ENCODE peak calls at places on chromosome 1, in six cellular contexts. M is mesendoderm, U is pancreas, F is OCI-LY7, H is cardiac fibroblast, E is NCI-H526. R is an unnamed sample.

GRCh38 chr1:10737268-10737624 is 59.2 kb downstream of the CASZ1 start:
- DNase-seq in H (no peak), E (no peak), M (no peak), F (no peak), U (no peak), R (no peak)

GRCh38 chr1:42815938-42816599 is 853 bp upstream of the ERMAP start:
- DNase-seq in M (peak; percentile 70), F (peak; percentile 3), U (no peak), E (no peak), H (peak; percentile 15), R (no peak)

GRCh38 chr1:17350053-17350452 is 21.9 kb upstream of the PADI6 start:
- DNase-seq in F (no peak), M (no peak), E (no peak), H (no peak), U (no peak), R (no peak)

GRCh38 chr1:56758135-56758534 is 61.1 kb downstream of the FYB2 start:
- DNase-seq in F (no peak), E (peak; percentile 4), H (no peak), U (no peak), M (peak; percentile 82), R (no peak)

GRCh38 chr1:101738475-101738874 is 258.3 kb downstream of the OLFM3 start:
- DNase-seq in F (no peak), U (no peak), E (no peak), M (no peak), H (peak; percentile 58), R (no peak)

GRCh38 chr1:240399381-240399780 is 212.6 kb downstream of the GREM2 start:
- DNase-seq in F (no peak), M (peak; percentile 82), E (no peak), H (peak; percentile 88), U (no peak), R (no peak)

GRCh38 chr1:1947493-1947892 is 28.4 kb upstream of the TMEM52 start:
- DNase-seq in U (no peak), F (no peak), E (no peak), H (no peak), M (no peak), R (no peak)

GRCh38 chr1:204633665-204634064 is 51.9 kb downstream of the LRRN2 start:
- DNase-seq in E (no peak), M (no peak), H (no peak), U (no peak), F (no peak), R (no peak)

GRCh38 chr1:188761226-188761625 is 1716.4 kb downstream of the BRINP3 start:
- DNase-seq in E (no peak), H (no peak), F (no peak), M (no peak), U (no peak), R (no peak)

GRCh38 chr1:55039342-55040082 is at the start of gene PCSK9:
- DNase-seq in U (peak; percentile 68), M (peak; percentile 72), F (no peak), E (no peak), H (peak; percentile 23), R (no peak)

GRCh38 chr1:4048921-4049320 is 148.8 kb upstream of the C1orf174 start:
- DNase-seq in U (no peak), M (no peak), F (peak; percentile 32), E (no peak), H (no peak), R (no peak)

GRCh38 chr1:235131961-235132360 is 3.3 kb upstream of the TOMM20 start:
- DNase-seq in H (no peak), E (no peak), M (no peak), F (no peak), U (no peak), R (no peak)

GRCh38 chr1:223650465-223650864 is 15.0 kb downstream of the CAPN8 start:
- DNase-seq in M (no peak), U (no peak), H (no peak), F (no peak), E (no peak), R (no peak)

GRCh38 chr1:3858231-3858981 is 1.1 kb downstream of the DFFB start:
- DNase-seq in E (no peak), U (peak; percentile 66), F (peak; percentile 51), H (peak; percentile 41), M (peak; percentile 34), R (no peak)

GRCh38 chr1:235069171-235069570 is 59.5 kb downstream of the TOMM20 start:
- DNase-seq in F (no peak), H (no peak), M (no peak), E (no peak), U (no peak), R (no peak)

GRCh38 chr1:157091668-157092273 is 7.8 kb downstream of the ETV3L start:
- DNase-seq in F (no peak), H (no peak), M (no peak), E (no peak), U (no peak), R (no peak)

GRCh38 chr1:39177641-39178040 is 26.9 kb upstream of the MACF1 start:
- DNase-seq in E (no peak), F (no peak), U (no peak), M (no peak), H (no peak), R (no peak)

GRCh38 chr1:30419831-30420230 is 303.6 kb downstream of the MATN1 start:
- DNase-seq in H (no peak), E (no peak), M (no peak), F (no peak), U (no peak), R (no peak)

GRCh38 chr1:56547977-56548376 is 31.4 kb downstream of the PLPP3 start:
- DNase-seq in U (no peak), M (no peak), E (no peak), F (no peak), H (no peak), R (no peak)

GRCh38 chr1:145926706-145927072 is 595 bp downstream of the RBM8A start:
- DNase-seq in H (no peak), E (no peak), U (no peak), F (no peak), M (no peak), R (no peak)

GRCh38 chr1:15476927-15477326 is 1.0 kb downstream of the CELA2B start:
- DNase-seq in E (peak; percentile 11), M (no peak), U (no peak), F (no peak), H (no peak), R (no peak)

GRCh38 chr1:17572264-17572985 is 32.9 kb downstream of the ARHGEF10L start:
- DNase-seq in H (no peak), F (peak; percentile 54), U (no peak), E (no peak), M (peak; percentile 71), R (no peak)

GRCh38 chr1:19418503-19418971 is 66.8 kb downstream of the CAPZB start:
- DNase-seq in H (no peak), E (no peak), M (no peak), F (no peak), U (no peak), R (no peak)

GRCh38 chr1:207221934-207222351 is 99.5 kb upstream of the CD55 start:
- DNase-seq in E (no peak), M (no peak), U (no peak), F (no peak), H (no peak), R (no peak)

GRCh38 chr1:145884675-145885074 is 991 bp downstream of the ANKRD35 start:
- DNase-seq in U (no peak), F (no peak), H (peak; percentile 65), E (no peak), M (no peak), R (no peak)

GRCh38 chr1:86061660-86062059 is 94.9 kb downstream of the COL24A1 start:
- DNase-seq in M (no peak), H (peak; percentile 28), E (no peak), F (no peak), U (no peak), R (no peak)

GRCh38 chr1:77889240-77889637 is 815 bp downstream of the NEXN start:
- DNase-seq in U (no peak), H (peak; percentile 72), F (no peak), M (peak; percentile 64), E (peak; percentile 48), R (no peak)

GRCh38 chr1:171655215-171656116 is 3.0 kb upstream of the MYOC start:
- DNase-seq in M (peak; percentile 86), E (no peak), U (peak; percentile 74), H (peak; percentile 93), F (peak; percentile 48), R (no peak)

GRCh38 chr1:6267686-6268281 is 6.9 kb upstream of the GPR153 start:
- DNase-seq in H (no peak), F (no peak), E (no peak), M (no peak), U (no peak), R (no peak)

GRCh38 chr1:161193561-161194235 is 5.2 kb downstream of the ADAMTS4 start:
- DNase-seq in H (no peak), E (no peak), M (no peak), F (no peak), U (no peak), R (peak; percentile 82)

GRCh38 chr1:54865238-54866073 is 21.5 kb downstream of the DHCR24 start:
- DNase-seq in M (no peak), U (no peak), E (no peak), F (no peak), H (no peak), R (no peak)

GRCh38 chr1:26729633-26730032 is 33.8 kb downstream of the ARID1A start:
- DNase-seq in M (no peak), U (no peak), E (no peak), H (no peak), F (no peak), R (no peak)

GRCh38 chr1:63116016-63116415 is 206.4 kb upstream of the FOXD3 start:
- DNase-seq in E (no peak), H (peak; percentile 17), U (no peak), M (peak; percentile 17), F (no peak), R (no peak)

R was measured in amygdala.